ENCODE peak calls at places on chromosomes 2 and 18, in seven cellular contexts. X is iris pigment epithelial cell; P is CD8-positive, alpha-beta T cell; L is stimulated activated CD4-positive, alpha-beta T cell treated with anti-CD3 and anti-CD28 coated beads, TNF-alpha, amount 100 ng/mL, for 48 hours; Z is T follicular helper cell; A is vagina; V is T-helper 1 cell. C is an unnamed sample.

GRCh38 chr2:62570861-62571698 is 65.1 kb upstream of the TMEM17 start:
- DNase-seq in X (no peak), P (no peak), L (no peak), Z (no peak), A (no peak), V (no peak), C (peak)

GRCh38 chr18:30271716-30272115 is 770.8 kb downstream of the DSC3 start:
- DNase-seq in X (no peak), P (no peak), L (no peak), Z (no peak), A (no peak), V (no peak), C (no peak)

GRCh38 chr2:25714740-25715139 is 41.4 kb upstream of the DTNB start:
- DNase-seq in X (peak), P (no peak), L (no peak), Z (no peak), A (no peak), V (no peak), C (peak)

GRCh38 chr18:62767321-62767720 is 52.0 kb downstream of the PHLPP1 start:
- DNase-seq in X (peak), P (no peak), L (no peak), Z (no peak), A (no peak), V (no peak), C (no peak)

GRCh38 chr2:65885266-65885665 is 452.9 kb upstream of the SPRED2 start:
- DNase-seq in X (no peak), P (no peak), L (no peak), Z (no peak), A (no peak), V (no peak), C (no peak)

GRCh38 chr2:170597705-170598420 is 117.3 kb upstream of the SP5 start:
- DNase-seq in X (no peak), P (no peak), L (no peak), Z (no peak), A (no peak), V (no peak), C (no peak)

GRCh38 chr18:79818036-79818435 is 20.3 kb downstream of the KCNG2 start:
- DNase-seq in X (peak), P (no peak), L (no peak), Z (no peak), A (no peak), V (no peak), C (no peak)

GRCh38 chr2:193240752-193241151 is 1046.0 kb upstream of the TMEFF2 start:
- DNase-seq in X (no peak), P (no peak), L (no peak), Z (no peak), A (no peak), V (no peak), C (peak)

GRCh38 chr2:101231253-101231652 is 21.4 kb upstream of the CNOT11 start:
- DNase-seq in X (no peak), P (no peak), L (no peak), Z (no peak), A (no peak), V (no peak), C (peak)

GRCh38 chr2:70523996-70524965 is 29.3 kb downstream of the TGFA start:
- DNase-seq in X (peak), P (peak), L (no peak), Z (no peak), A (no peak), V (no peak), C (peak)

GRCh38 chr18:37962316-37962966 is 396.8 kb upstream of the CELF4 start:
- DNase-seq in X (no peak), P (no peak), L (no peak), Z (no peak), A (no peak), V (no peak), C (no peak)

GRCh38 chr2:74548919-74549684 is 4.6 kb downstream of the LOXL3 start:
- DNase-seq in X (peak), P (no peak), L (no peak), Z (no peak), A (no peak), V (no peak), C (peak)

GRCh38 chr2:37630298-37630697 is 41.1 kb downstream of the CDC42EP3 start:
- DNase-seq in X (no peak), P (no peak), L (no peak), Z (no peak), A (no peak), V (no peak), C (no peak)

GRCh38 chr18:6748241-6748640 is 18.7 kb downstream of the ARHGAP28 start:
- DNase-seq in X (no peak), P (no peak), L (no peak), Z (no peak), A (no peak), V (no peak), C (no peak)

GRCh38 chr18:6543330-6543908 is 128.7 kb upstream of the L3MBTL4 start:
- DNase-seq in X (peak), P (no peak), L (no peak), Z (no peak), A (no peak), V (no peak), C (peak)

GRCh38 chr2:223855426-223855825 is 18.0 kb upstream of the AP1S3 start:
- DNase-seq in X (peak), P (no peak), L (no peak), Z (no peak), A (no peak), V (no peak), C (peak)

GRCh38 chr18:61551586-61551985 is 218.4 kb downstream of the CDH20 start:
- DNase-seq in X (peak), P (peak), L (no peak), Z (no peak), A (no peak), V (no peak), C (peak)

GRCh38 chr18:10041180-10041579 is 127.4 kb downstream of the VAPA start:
- DNase-seq in X (peak), P (no peak), L (no peak), Z (no peak), A (peak), V (no peak), C (no peak)

GRCh38 chr18:25805323-25805722 is 285.1 kb downstream of the SS18 start:
- DNase-seq in X (peak), P (no peak), L (no peak), Z (no peak), A (peak), V (no peak), C (no peak)

GRCh38 chr2:168603439-168603961 is 147.4 kb downstream of the CERS6 start:
- DNase-seq in X (peak), P (no peak), L (no peak), Z (no peak), A (no peak), V (no peak), C (no peak)

GRCh38 chr18:286515-287310 is 18.9 kb upstream of the THOC1 start:
- DNase-seq in X (peak), P (no peak), L (no peak), Z (no peak), A (no peak), V (no peak), C (peak)

GRCh38 chr2:72425996-72426395 is 278.3 kb upstream of the CYP26B1 start:
- DNase-seq in X (no peak), P (no peak), L (no peak), Z (no peak), A (no peak), V (no peak), C (no peak)

C was measured in left kidney.